ENCODE peak calls at places on chromosomes 13 and 19, in eight cellular contexts. Y is fibroblast of lung, L is GM23338, I is cardiac muscle cell, N is HCT116, M is heart right ventricle, T is tibial artery, P is astrocyte. V is an unnamed sample.

GRCh38 chr13:102517959-102518358 is 78.8 kb upstream of the TPP2 start:
- DNase-seq in M (no peak), P (no peak), T (no peak), I (no peak), N (no peak), Y (no peak), L (no peak), V (no peak)

GRCh38 chr13:50684366-50684765 is 159.1 kb downstream of the DLEU7 start:
- DNase-seq in P (no peak), N (no peak), T (no peak), L (no peak), M (peak; percentile 24), Y (no peak), I (no peak), V (no peak)

GRCh38 chr19:44530777-44531176 is 1.3 kb upstream of the CEACAM20 start:
- DNase-seq in N (no peak), I (no peak), L (no peak), M (no peak), T (peak; percentile 33), Y (no peak), P (peak; percentile 34), V (no peak)

GRCh38 chr19:43329989-43330388 is 23.5 kb upstream of the CD177 start:
- DNase-seq in N (no peak), I (no peak), Y (no peak), T (no peak), P (no peak), L (no peak), M (no peak), V (no peak)

GRCh38 chr13:32904271-32904670 is 112.0 kb upstream of the KL start:
- DNase-seq in I (no peak), L (no peak), P (peak; percentile 72), T (no peak), Y (no peak), N (no peak), M (no peak), V (no peak)

GRCh38 chr13:30370146-30370545 is 52.1 kb upstream of the UBE2L5 start:
- DNase-seq in N (no peak), L (no peak), Y (no peak), I (no peak), P (no peak), M (no peak), T (peak; percentile 16), V (no peak)

GRCh38 chr13:20174656-20175405 is 14.0 kb upstream of the GJA3 start:
- DNase-seq in T (peak; percentile 82), P (peak; percentile 91), M (peak; percentile 44), I (no peak), Y (peak; percentile 99), N (peak; percentile 90), L (no peak), V (peak; percentile 23)

GRCh38 chr19:22144394-22144793 is 52.4 kb downstream of the ZNF676 start:
- DNase-seq in N (peak; percentile 3), Y (peak; percentile 32), T (no peak), L (peak; percentile 50), M (no peak), I (peak; percentile 21), P (peak; percentile 24), V (no peak)

GRCh38 chr13:45063261-45063870 is 56.9 kb upstream of the GTF2F2 start:
- DNase-seq in M (no peak), P (peak; percentile 88), T (no peak), Y (peak; percentile 69), I (no peak), N (no peak), L (no peak), V (no peak)

GRCh38 chr13:39039033-39039432 is 777 bp downstream of the NHLRC3 start:
- DNase-seq in T (no peak), P (no peak), L (no peak), I (no peak), Y (no peak), M (no peak), N (no peak), V (no peak)

GRCh38 chr13:42039457-42039945 is 8.9 kb upstream of the DGKH start:
- DNase-seq in L (no peak), Y (no peak), T (no peak), N (peak; percentile 10), I (no peak), M (no peak), P (no peak), V (peak; percentile 19)

GRCh38 chr19:39568604-39569003 is 28.6 kb upstream of the EID2 start:
- DNase-seq in I (no peak), L (no peak), N (no peak), P (no peak), Y (no peak), T (no peak), M (no peak), V (no peak)

GRCh38 chr19:29769997-29770396 is 41.8 kb upstream of the CCNE1 start:
- DNase-seq in I (no peak), Y (no peak), M (no peak), N (no peak), P (no peak), T (no peak), L (no peak), V (no peak)

GRCh38 chr13:23980160-23980551 is 82.9 kb upstream of the C1QTNF9B start:
- DNase-seq in L (peak; percentile 86), P (peak; percentile 84), T (peak; percentile 86), I (peak; percentile 89), M (peak; percentile 89), N (no peak), Y (peak; percentile 76), V (peak; percentile 92)
- H3K27me3 ChIP-seq in L (peaks cover 4% of the 10 kb centered on the region), P (peaks cover 8% of the 10 kb centered on the region), T (no peaks in the 10 kb centered on the region), I (no peaks in the 10 kb centered on the region), M (no peaks in the 10 kb centered on the region), N (no peaks in the 10 kb centered on the region), Y (no peaks in the 10 kb centered on the region), V (no peaks in the 10 kb centered on the region)

DNA sequence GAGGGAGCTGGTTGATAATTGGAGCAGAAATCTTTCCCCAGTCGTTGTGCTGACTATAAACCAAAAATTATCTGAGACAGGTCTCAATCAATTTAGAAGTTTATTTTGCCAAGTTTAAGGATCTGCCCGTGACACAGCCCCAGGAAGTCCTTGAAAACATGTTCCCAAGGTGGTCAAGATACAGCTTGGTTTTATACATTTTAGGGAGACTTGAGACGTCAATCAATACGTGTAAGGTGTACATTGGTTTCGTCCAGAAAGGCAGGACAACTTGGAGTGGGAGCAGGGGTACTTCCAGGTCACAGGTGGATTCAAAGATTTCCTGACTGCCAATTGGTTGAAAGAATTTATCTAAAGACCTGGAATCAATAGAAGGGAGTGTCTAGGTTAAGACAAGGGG is 17.6 kb downstream of the CFAP97D2 start:
- DNase-seq in L (no peak), P (no peak), Y (no peak), N (no peak), T (no peak), I (no peak), M (no peak), V (no peak)
- H3K27me3 ChIP-seq in L (peaks cover 14% of the 10 kb centered on the region), P (peaks cover 6% of the 10 kb centered on the region), Y (peaks cover 16% of the 10 kb centered on the region), N (no peaks in the 10 kb centered on the region), T (peaks cover 29% of the 10 kb centered on the region), I (peaks cover 14% of the 10 kb centered on the region), M (peaks cover 8% of the 10 kb centered on the region), V (no peaks in the 10 kb centered on the region)

GRCh38 chr19:33226550-33227241 is 1.0 kb upstream of the SLC7A10 start:
- DNase-seq in I (no peak), Y (peak; percentile 9), T (no peak), M (peak; percentile 16), L (peak; percentile 96), N (no peak), P (no peak), V (peak; percentile 30)

GRCh38 chr19:33227242-33227650 is 1.6 kb upstream of the SLC7A10 start:
- DNase-seq in T (no peak), L (peak; percentile 76), Y (peak; percentile 63), P (peak; percentile 41), N (no peak), I (no peak), M (peak; percentile 4), V (no peak)

GRCh38 chr19:33227870-33228599 is 2.4 kb upstream of the SLC7A10 start:
- DNase-seq in M (no peak), I (no peak), N (no peak), T (no peak), L (no peak), Y (peak; percentile 3), P (no peak), V (no peak)

GRCh38 chr19:33224694-33225457 is 774 bp downstream of the SLC7A10 start:
- DNase-seq in L (peak; percentile 42), N (no peak), I (no peak), Y (no peak), T (no peak), P (no peak), M (no peak), V (no peak)

GRCh38 chr19:33225458-33225925 is at the start of gene SLC7A10:
- DNase-seq in L (peak; percentile 55), M (peak; percentile 10), T (no peak), P (no peak), I (no peak), Y (no peak), N (no peak), V (no peak)
- H3K27me3 ChIP-seq in L (peaks cover 42% of the 10 kb centered on the region), M (peaks cover 64% of the 10 kb centered on the region), T (peaks cover 72% of the 10 kb centered on the region), P (peaks cover 50% of the 10 kb centered on the region), I (peaks cover 80% of the 10 kb centered on the region), Y (peaks cover 34% of the 10 kb centered on the region), N (no peaks in the 10 kb centered on the region), V (peaks cover 8% of the 10 kb centered on the region)

DNA sequence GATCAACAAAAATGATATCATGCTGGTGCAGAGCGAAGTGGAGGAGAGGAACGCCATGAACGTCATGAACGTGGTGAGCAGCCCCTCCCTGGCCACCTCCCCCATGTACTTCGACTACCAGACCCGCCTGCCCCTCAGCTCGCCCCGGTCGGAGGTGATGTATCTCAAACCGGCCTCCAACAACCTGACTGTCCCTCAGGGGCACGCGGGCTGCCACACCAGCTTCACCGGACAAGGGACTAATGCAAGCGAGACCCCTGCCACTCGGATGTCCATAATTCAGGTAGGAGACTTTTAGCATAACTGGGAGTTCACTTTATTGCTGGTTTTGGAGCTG is 3.3 kb downstream of the PCDH17 start:
- DNase-seq in I (no peak), T (peak; percentile 64), M (peak; percentile 20), L (peak; percentile 43), N (no peak), Y (no peak), P (no peak), V (peak; percentile 23)
- H3K27me3 ChIP-seq in I (peaks cover 30% of the 10 kb centered on the region), T (peaks cover 51% of the 10 kb centered on the region), M (peaks cover 30% of the 10 kb centered on the region), L (peaks cover 78% of the 10 kb centered on the region), N (no peaks in the 10 kb centered on the region), Y (peaks cover 5% of the 10 kb centered on the region), P (peaks cover 28% of the 10 kb centered on the region), V (no peaks in the 10 kb centered on the region)

GRCh38 chr19:53945441-53945840 is 17.3 kb upstream of the CACNG8 start:
- DNase-seq in P (peak; percentile 7), L (peak; percentile 89), N (peak; percentile 24), Y (no peak), T (no peak), M (no peak), I (no peak), V (no peak)
- H3K27me3 ChIP-seq in P (peaks cover 12% of the 10 kb centered on the region), L (no peaks in the 10 kb centered on the region), N (no peaks in the 10 kb centered on the region), Y (peaks cover 5% of the 10 kb centered on the region), T (peaks cover 48% of the 10 kb centered on the region), M (peaks cover 56% of the 10 kb centered on the region), I (peaks cover 38% of the 10 kb centered on the region), V (no peaks in the 10 kb centered on the region)

V was measured in testis.